ENCODE peak calls at places on chromosomes 3 and 15, in eight cellular contexts. F, C, L, I, B, O, P and Z are unnamed samples.

GRCh38 chr3:114389156-114389555 is 95.3 kb downstream of the TIGIT start:
- DNase-seq in F (no peak), C (no peak), L (no peak), I (peak; percentile 34), B (no peak), O (no peak), P (no peak), Z (no peak)

GRCh38 chr3:136856665-136857064 is 5.3 kb upstream of the NCK1 start:
- DNase-seq in F (no peak), C (no peak), L (no peak), I (no peak), B (no peak), O (no peak), P (no peak), Z (no peak)

GRCh38 chr3:86785381-86785780 is 205.6 kb downstream of the VGLL3 start:
- DNase-seq in F (no peak), C (peak; percentile 72), L (no peak), I (no peak), B (no peak), O (no peak), P (no peak), Z (no peak)

GRCh38 chr3:53705024-53705750 is 141.0 kb downstream of the CHDH start:
- DNase-seq in F (no peak), C (no peak), L (no peak), I (no peak), B (no peak), O (no peak), P (no peak), Z (no peak)

GRCh38 chr3:13015286-13016082 is 57.7 kb downstream of the IQSEC1 start:
- DNase-seq in F (no peak), C (no peak), L (no peak), I (peak; percentile 64), B (peak; percentile 65), O (no peak), P (peak; percentile 80), Z (peak; percentile 81)

GRCh38 chr3:53079791-53080555 is 34.1 kb upstream of the SFMBT1 start:
- DNase-seq in F (no peak), C (no peak), L (no peak), I (no peak), B (no peak), O (no peak), P (no peak), Z (no peak)

GRCh38 chr3:182909318-182910040 is 70.9 kb downstream of the DCUN1D1 start:
- DNase-seq in F (no peak), C (no peak), L (no peak), I (no peak), B (no peak), O (no peak), P (no peak), Z (no peak)

GRCh38 chr3:73784647-73785420 is 160.1 kb upstream of the PDZRN3 start:
- DNase-seq in F (no peak), C (peak; percentile 60), L (no peak), I (no peak), B (no peak), O (no peak), P (no peak), Z (no peak)

GRCh38 chr3:16130066-16130465 is 44.4 kb upstream of the GALNT15 start:
- DNase-seq in F (peak; percentile 85), C (peak; percentile 93), L (no peak), I (no peak), B (no peak), O (no peak), P (no peak), Z (no peak)

GRCh38 chr3:186998937-186999368 is 68.6 kb downstream of the ST6GAL1 start:
- DNase-seq in F (no peak), C (no peak), L (no peak), I (no peak), B (no peak), O (no peak), P (no peak), Z (no peak)

GRCh38 chr3:141863497-141863896 is 12.9 kb upstream of the ATP1B3 start:
- DNase-seq in F (no peak), C (no peak), L (no peak), I (no peak), B (no peak), O (no peak), P (no peak), Z (no peak)

GRCh38 chr3:152205097-152205593 is 63.6 kb upstream of the MBNL1 start:
- DNase-seq in F (no peak), C (no peak), L (no peak), I (no peak), B (no peak), O (no peak), P (no peak), Z (peak; percentile 44)

GRCh38 chr3:46669191-46669999 is 24.1 kb downstream of the ALS2CL start:
- DNase-seq in F (no peak), C (no peak), L (peak; percentile 20), I (no peak), B (peak; percentile 24), O (peak; percentile 10), P (peak; percentile 28), Z (no peak)

GRCh38 chr3:101643009-101643844 is 33.7 kb downstream of the ZBTB11 start:
- DNase-seq in F (no peak), C (no peak), L (no peak), I (no peak), B (no peak), O (no peak), P (no peak), Z (no peak)

GRCh38 chr3:149559525-149559924 is 85.0 kb downstream of the TM4SF4 start:
- DNase-seq in F (no peak), C (no peak), L (no peak), I (no peak), B (no peak), O (no peak), P (no peak), Z (no peak)

GRCh38 chr3:113002676-113003075 is 11.9 kb downstream of the GTPBP8 start:
- DNase-seq in F (no peak), C (no peak), L (no peak), I (peak; percentile 49), B (no peak), O (no peak), P (no peak), Z (no peak)

GRCh38 chr3:150064952-150065351 is 94.3 kb upstream of the PFN2 start:
- DNase-seq in F (no peak), C (peak; percentile 52), L (no peak), I (no peak), B (no peak), O (no peak), P (no peak), Z (no peak)

GRCh38 chr3:160180581-160181216 is 44.5 kb upstream of the C3orf80 start:
- DNase-seq in F (no peak), C (no peak), L (no peak), I (no peak), B (no peak), O (no peak), P (no peak), Z (no peak)

GRCh38 chr3:188061133-188061532 is 92.8 kb upstream of the LPP start:
- DNase-seq in F (peak; percentile 53), C (peak; percentile 64), L (peak; percentile 83), I (peak; percentile 33), B (no peak), O (no peak), P (no peak), Z (no peak)

GRCh38 chr3:105040026-105040622 is 326.6 kb upstream of the ALCAM start:
- DNase-seq in F (peak; percentile 53), C (peak; percentile 40), L (no peak), I (no peak), B (no peak), O (no peak), P (no peak), Z (no peak)
- H3K27me3 ChIP-seq in F (no peaks in the 10 kb centered on the region), C (no peaks in the 10 kb centered on the region), L (no peaks in the 10 kb centered on the region), I (no peaks in the 10 kb centered on the region), B (no peaks in the 10 kb centered on the region), O (no peaks in the 10 kb centered on the region), P (no peaks in the 10 kb centered on the region), Z (no peaks in the 10 kb centered on the region)

DNA sequence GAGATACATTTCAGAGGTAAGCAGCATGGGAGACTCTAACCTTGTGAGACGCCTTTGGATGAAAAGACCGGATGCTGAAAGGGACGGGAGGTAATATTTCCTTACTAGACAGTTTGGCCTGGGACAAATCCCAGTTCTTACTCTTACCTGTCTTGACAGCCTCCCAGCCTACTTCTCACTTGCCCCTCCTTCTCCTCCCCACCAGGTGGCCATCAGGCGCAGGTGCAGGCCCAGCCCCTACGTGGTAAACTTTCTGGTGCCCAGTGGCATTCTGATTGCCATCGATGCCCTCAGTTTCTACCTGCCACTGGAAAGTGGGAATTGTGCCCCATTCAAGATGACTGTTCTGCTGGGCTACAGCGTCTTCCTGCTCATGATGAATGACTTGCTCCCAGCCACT is 6.3 kb downstream of the HTR3D start:
- DNase-seq in F (no peak), C (no peak), L (no peak), I (no peak), B (no peak), O (no peak), P (no peak), Z (no peak)
- TF ChIP-seq CTCF in F (no peak), C (no peak), L (no peak), I (no peak), B (no peak), O (no peak), P (no peak), Z (no peak)

GRCh38 chr15:65918357-65918920 is 49.1 kb downstream of the RAB11A start:
- DNase-seq in F (no peak), C (no peak), L (no peak), I (no peak), B (no peak), O (no peak), P (no peak), Z (no peak)

GRCh38 chr15:65916664-65917406 is 47.5 kb downstream of the RAB11A start:
- DNase-seq in F (peak; percentile 57), C (peak; percentile 74), L (peak; percentile 66), I (no peak), B (peak; percentile 69), O (peak; percentile 58), P (peak; percentile 57), Z (peak; percentile 72)

GRCh38 chr15:65916041-65916663 is 46.9 kb downstream of the RAB11A start:
- DNase-seq in F (no peak), C (no peak), L (no peak), I (no peak), B (no peak), O (no peak), P (no peak), Z (no peak)

GRCh38 chr15:65917936-65918335 is 48.6 kb downstream of the RAB11A start:
- DNase-seq in F (no peak), C (no peak), L (no peak), I (no peak), B (no peak), O (no peak), P (no peak), Z (no peak)

DNA sequence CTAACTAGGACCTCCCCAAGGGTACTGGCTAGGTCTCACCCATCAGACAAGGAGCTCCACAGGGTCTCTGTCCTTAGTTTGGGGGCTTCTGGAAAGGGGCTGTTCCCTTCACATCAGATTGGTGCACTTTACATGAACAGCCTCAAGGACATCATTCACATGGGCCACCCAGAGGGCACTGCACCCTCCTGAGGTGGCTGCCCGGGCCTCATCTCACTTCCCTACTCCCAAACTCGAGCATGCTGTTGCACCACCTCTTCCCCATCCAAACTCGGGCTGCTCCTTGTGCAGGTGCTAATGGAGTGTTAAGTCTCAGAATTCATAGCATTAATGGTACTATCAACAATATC is 48.1 kb downstream of the RAB11A start:
- DNase-seq in F (no peak), C (no peak), L (no peak), I (no peak), B (no peak), O (no peak), P (no peak), Z (no peak)
- H3K4me3 ChIP-seq in F (no peak overlapping the region), C (no peak overlapping the region), L (no peak overlapping the region), I (no peak overlapping the region), B (no peak overlapping the region), O (no peak overlapping the region), P (no peak overlapping the region), Z (no peak overlapping the region)

GRCh38 chr15:98123834-98124233 is 163.3 kb downstream of the ARRDC4 start:
- DNase-seq in F (no peak), C (no peak), L (no peak), I (no peak), B (no peak), O (no peak), P (no peak), Z (no peak)
- H3K27me3 ChIP-seq in F (no peaks in the 10 kb centered on the region), C (no peaks in the 10 kb centered on the region), L (no peaks in the 10 kb centered on the region), I (no peaks in the 10 kb centered on the region), B (no peaks in the 10 kb centered on the region), O (peaks cover 8% of the 10 kb centered on the region), P (no peaks in the 10 kb centered on the region), Z (no peaks in the 10 kb centered on the region)